ENCODE peak calls at places on chromosome 6, in four cellular contexts. One of them, this sample, is unnamed.

GRCh38 chr6:44593539-44593944 is 206.0 kb downstream of the CDC5L start:
- DNase-seq in astrocyte: peak; percentile 56
- DNase-seq in GM23248: peak; percentile 74
- DNase-seq in K562: peak; percentile 65
- DNase-seq in this sample: peak; percentile 51

GRCh38 chr6:153511896-153512496 is 380.9 kb upstream of the RGS17 start:
- DNase-seq in GM23248: peak; percentile 46
- DNase-seq in K562: peak; percentile 39
- DNase-seq in astrocyte: no peak
- DNase-seq in this sample: peak; percentile 35

GRCh38 chr6:16572943-16573342 is 188.3 kb downstream of the ATXN1 start:
- DNase-seq in GM23248: no peak
- DNase-seq in astrocyte: no peak
- DNase-seq in K562: no peak
- DNase-seq in this sample: no peak

GRCh38 chr6:155450194-155450593 is 5.4 kb downstream of the NOX3 start:
- DNase-seq in astrocyte: no peak
- DNase-seq in K562: no peak
- DNase-seq in GM23248: no peak
- DNase-seq in this sample: no peak

GRCh38 chr6:166697113-166697512 is 70.1 kb upstream of the RPS6KA2 start:
- DNase-seq in astrocyte: no peak
- DNase-seq in K562: no peak
- DNase-seq in GM23248: no peak
- DNase-seq in this sample: no peak

GRCh38 chr6:39791850-39792500 is at the start of gene DAAM2:
- DNase-seq in astrocyte: peak; percentile 35
- DNase-seq in GM23248: peak; percentile 79
- DNase-seq in K562: no peak
- DNase-seq in this sample: no peak

GRCh38 chr6:27772261-27773001 is 139.8 kb downstream of the OR2B2 start:
- DNase-seq in astrocyte: peak; percentile 75
- DNase-seq in K562: peak; percentile 83
- DNase-seq in GM23248: peak; percentile 95
- DNase-seq in this sample: peak; percentile 86

GRCh38 chr6:31907158-31907813 is 5.4 kb upstream of the ZBTB12 start:
- DNase-seq in astrocyte: peak; percentile 78
- DNase-seq in GM23248: peak; percentile 87
- DNase-seq in K562: no peak
- DNase-seq in this sample: peak; percentile 33

GRCh38 chr6:147947521-147947920 is 395.1 kb upstream of the SASH1 start:
- DNase-seq in astrocyte: peak; percentile 28
- DNase-seq in K562: no peak
- DNase-seq in GM23248: peak; percentile 9
- DNase-seq in this sample: peak; percentile 23

GRCh38 chr6:66962082-66962481 is 1255.1 kb upstream of the EYS start:
- DNase-seq in astrocyte: no peak
- DNase-seq in K562: no peak
- DNase-seq in GM23248: no peak
- DNase-seq in this sample: no peak

GRCh38 chr6:117265425-117266266 is at the start of gene VGLL2:
- DNase-seq in GM23248: peak; percentile 77
- DNase-seq in astrocyte: peak; percentile 25
- DNase-seq in K562: no peak
- DNase-seq in this sample: no peak

GRCh38 chr6:66328181-66328580 is 621.2 kb upstream of the EYS start:
- DNase-seq in K562: no peak
- DNase-seq in astrocyte: peak; percentile 18
- DNase-seq in GM23248: no peak
- DNase-seq in this sample: no peak

GRCh38 chr6:7311171-7311570 is 1.8 kb downstream of the SSR1 start:
- DNase-seq in astrocyte: no peak
- DNase-seq in GM23248: peak; percentile 32
- DNase-seq in K562: no peak
- DNase-seq in this sample: no peak

GRCh38 chr6:73225396-73225795 is at the start of gene KHDC1L:
- DNase-seq in astrocyte: no peak
- DNase-seq in K562: no peak
- DNase-seq in GM23248: no peak
- DNase-seq in this sample: no peak

GRCh38 chr6:15337584-15337981 is 91.7 kb downstream of the JARID2 start:
- DNase-seq in astrocyte: no peak
- DNase-seq in GM23248: no peak
- DNase-seq in K562: no peak
- DNase-seq in this sample: no peak

GRCh38 chr6:94680672-94681212 is 896.6 kb upstream of the MANEA start:
- DNase-seq in astrocyte: no peak
- DNase-seq in K562: no peak
- DNase-seq in GM23248: no peak
- DNase-seq in this sample: peak; percentile 20

GRCh38 chr6:169221264-169221663 is 32.4 kb downstream of the THBS2 start:
- DNase-seq in astrocyte: no peak
- DNase-seq in GM23248: no peak
- DNase-seq in K562: no peak
- DNase-seq in this sample: no peak

GRCh38 chr6:42766163-42766670 is 15.6 kb upstream of the BICRAL start:
- DNase-seq in GM23248: peak; percentile 88
- DNase-seq in astrocyte: peak; percentile 86
- DNase-seq in K562: no peak
- DNase-seq in this sample: peak; percentile 86

GRCh38 chr6:44096615-44097014 is 30.6 kb downstream of the MRPL14 start:
- DNase-seq in GM23248: peak; percentile 85
- DNase-seq in K562: peak; percentile 57
- DNase-seq in astrocyte: peak; percentile 37
- DNase-seq in this sample: peak; percentile 60

GRCh38 chr6:14743465-14744211 is 502.2 kb upstream of the JARID2 start:
- DNase-seq in K562: peak; percentile 83
- DNase-seq in GM23248: peak; percentile 99
- DNase-seq in astrocyte: peak; percentile 99
- DNase-seq in this sample: peak; percentile 99

GRCh38 chr6:162459985-162460384 is 267.6 kb downstream of the PRKN start:
- DNase-seq in K562: no peak
- DNase-seq in astrocyte: no peak
- DNase-seq in GM23248: no peak
- DNase-seq in this sample: no peak

GRCh38 chr6:13146429-13146828 is 181.9 kb downstream of the TBC1D7 start:
- DNase-seq in astrocyte: no peak
- DNase-seq in GM23248: no peak
- DNase-seq in K562: no peak
- DNase-seq in this sample: no peak

GRCh38 chr6:33126101-33126714 is 50.4 kb downstream of the HLA-DPB1 start:
- DNase-seq in GM23248: peak; percentile 81
- DNase-seq in astrocyte: no peak
- DNase-seq in K562: peak; percentile 78
- DNase-seq in this sample: peak; percentile 29

GRCh38 chr6:37004044-37004984 is 1.1 kb upstream of the FGD2 start:
- DNase-seq in astrocyte: no peak
- DNase-seq in GM23248: no peak
- DNase-seq in K562: no peak
- DNase-seq in this sample: no peak

GRCh38 chr6:163459536-163459935 is 45.0 kb downstream of the QKI start:
- DNase-seq in K562: no peak
- DNase-seq in astrocyte: peak; percentile 76
- DNase-seq in GM23248: no peak
- DNase-seq in this sample: no peak

GRCh38 chr6:13617066-13617465 is 1.9 kb downstream of the NOL7 start:
- DNase-seq in astrocyte: no peak
- DNase-seq in K562: no peak
- DNase-seq in GM23248: peak; percentile 7
- DNase-seq in this sample: no peak

GRCh38 chr6:111832833-111833418 is 40.3 kb downstream of the FYN start:
- DNase-seq in K562: no peak
- DNase-seq in astrocyte: no peak
- DNase-seq in GM23248: no peak
- DNase-seq in this sample: no peak

GRCh38 chr6:37819802-37820712 is 530 bp downstream of the ZFAND3 start:
- DNase-seq in GM23248: peak; percentile 86
- DNase-seq in astrocyte: peak; percentile 42
- DNase-seq in K562: peak; percentile 75
- DNase-seq in this sample: peak; percentile 85

GRCh38 chr6:9520417-9521151 is 894.3 kb downstream of the TFAP2A start:
- DNase-seq in K562: no peak
- DNase-seq in GM23248: peak; percentile 87
- DNase-seq in astrocyte: peak; percentile 91
- DNase-seq in this sample: peak; percentile 83

GRCh38 chr6:34103321-34103720 is 42.6 kb downstream of the GRM4 start:
- DNase-seq in GM23248: no peak
- DNase-seq in astrocyte: no peak
- DNase-seq in K562: peak; percentile 51
- DNase-seq in this sample: no peak

GRCh38 chr6:10800810-10801209 is 37.5 kb downstream of the MAK start:
- DNase-seq in GM23248: peak; percentile 43
- DNase-seq in K562: no peak
- DNase-seq in astrocyte: peak; percentile 28
- DNase-seq in this sample: peak; percentile 82

GRCh38 chr6:95249661-95250060 is 327.7 kb upstream of the MANEA start:
- DNase-seq in K562: no peak
- DNase-seq in GM23248: no peak
- DNase-seq in astrocyte: no peak
- DNase-seq in this sample: no peak

DNA sequence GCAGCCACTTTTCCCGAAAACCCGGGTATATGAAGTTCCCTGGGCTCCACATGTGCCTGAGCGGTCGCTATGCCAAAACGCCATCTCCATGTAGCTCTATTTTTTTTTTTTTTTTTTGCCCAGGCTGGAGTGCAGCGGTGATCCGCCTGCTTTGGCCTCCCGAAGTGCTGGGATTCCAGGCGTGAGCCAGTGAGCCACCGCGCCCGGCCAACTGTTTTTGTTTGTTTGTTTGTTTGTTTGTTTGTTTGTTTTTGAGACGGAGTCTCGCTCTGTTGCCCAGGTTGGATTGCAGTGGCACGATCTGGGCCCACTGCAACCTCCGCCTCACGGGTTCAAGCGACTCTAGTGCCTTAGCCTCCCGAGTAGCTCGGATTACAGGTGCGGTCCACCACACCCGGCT is 237.5 kb upstream of the IRAK1BP1 start:
- DNase-seq in GM23248: no peak
- DNase-seq in K562: no peak
- DNase-seq in astrocyte: no peak
- DNase-seq in this sample: no peak
- H3K4me3 ChIP-seq in GM23248: peak overlapping the region; percentile 75
- H3K4me3 ChIP-seq in K562: no peak overlapping the region
- H3K4me3 ChIP-seq in astrocyte: no peak overlapping the region
- H3K4me3 ChIP-seq in this sample: peak overlapping the region; percentile 42

GRCh38 chr6:52394251-52394666 is 25.9 kb upstream of the EFHC1 start:
- DNase-seq in GM23248: no peak
- DNase-seq in K562: no peak
- DNase-seq in astrocyte: no peak
- DNase-seq in this sample: no peak
- H3K4me3 ChIP-seq in GM23248: no peak overlapping the region
- H3K4me3 ChIP-seq in K562: no peak overlapping the region
- H3K4me3 ChIP-seq in astrocyte: no peak overlapping the region
- H3K4me3 ChIP-seq in this sample: no peak overlapping the region

DNA sequence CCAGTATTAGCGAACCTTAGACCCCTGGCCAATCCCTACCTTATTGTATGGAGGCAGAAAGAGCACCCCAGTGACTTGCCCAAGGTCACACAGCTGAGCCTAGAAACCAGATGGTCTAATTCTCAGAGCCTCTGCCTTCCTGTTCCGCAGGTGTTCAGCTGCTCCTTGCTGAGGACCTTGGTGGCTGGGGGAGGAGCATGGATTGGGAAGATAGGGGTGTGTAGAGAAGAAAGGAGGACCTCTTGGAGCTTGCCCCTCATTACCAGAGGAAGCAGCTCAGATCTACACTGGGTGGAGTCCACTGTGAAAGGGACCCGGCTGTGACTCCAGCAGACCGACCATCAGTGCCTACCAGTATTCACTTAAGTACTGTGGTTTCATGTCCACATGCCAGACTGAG is 15.2 kb downstream of the FOXP4 start:
- DNase-seq in GM23248: no peak
- DNase-seq in K562: peak; percentile 33
- DNase-seq in astrocyte: no peak
- DNase-seq in this sample: no peak
- H3K4me3 ChIP-seq in GM23248: no peak overlapping the region
- H3K4me3 ChIP-seq in K562: no peak overlapping the region
- H3K4me3 ChIP-seq in astrocyte: no peak overlapping the region
- H3K4me3 ChIP-seq in this sample: no peak overlapping the region

GRCh38 chr6:2942916-2943563 is 28.3 kb downstream of the SERPINB6 start:
- DNase-seq in astrocyte: no peak
- DNase-seq in GM23248: no peak
- DNase-seq in K562: no peak
- DNase-seq in this sample: no peak
- H3K4me3 ChIP-seq in astrocyte: no peak overlapping the region
- H3K4me3 ChIP-seq in GM23248: no peak overlapping the region
- H3K4me3 ChIP-seq in K562: no peak overlapping the region
- H3K4me3 ChIP-seq in this sample: no peak overlapping the region

DNA sequence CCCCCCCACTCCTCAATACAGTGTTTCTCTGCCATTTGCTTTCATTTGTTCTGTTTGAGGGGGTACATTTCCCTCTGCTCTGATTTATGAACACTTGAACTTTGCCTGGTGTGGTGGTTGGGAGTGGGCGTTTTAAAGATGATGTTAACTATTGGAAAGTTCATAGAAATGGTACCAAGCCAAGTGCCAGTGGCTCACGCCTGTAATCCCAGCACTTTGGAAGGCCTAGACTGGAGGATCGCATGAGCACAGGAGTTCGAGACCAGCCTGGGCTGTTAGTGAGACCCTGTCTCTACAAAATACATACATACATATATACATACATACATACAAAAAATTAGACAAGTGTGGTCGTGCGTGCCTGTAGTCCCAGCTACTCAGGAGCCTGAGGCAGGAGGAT is 1.1 kb downstream of the RAB32 start:
- DNase-seq in GM23248: peak; percentile 56
- DNase-seq in K562: no peak
- DNase-seq in astrocyte: peak; percentile 59
- DNase-seq in this sample: no peak
- H3K4me3 ChIP-seq in GM23248: peak overlapping the region; percentile 84
- H3K4me3 ChIP-seq in K562: no peak overlapping the region
- H3K4me3 ChIP-seq in astrocyte: peak overlapping the region; percentile 85
- H3K4me3 ChIP-seq in this sample: peak overlapping the region; percentile 45

DNA sequence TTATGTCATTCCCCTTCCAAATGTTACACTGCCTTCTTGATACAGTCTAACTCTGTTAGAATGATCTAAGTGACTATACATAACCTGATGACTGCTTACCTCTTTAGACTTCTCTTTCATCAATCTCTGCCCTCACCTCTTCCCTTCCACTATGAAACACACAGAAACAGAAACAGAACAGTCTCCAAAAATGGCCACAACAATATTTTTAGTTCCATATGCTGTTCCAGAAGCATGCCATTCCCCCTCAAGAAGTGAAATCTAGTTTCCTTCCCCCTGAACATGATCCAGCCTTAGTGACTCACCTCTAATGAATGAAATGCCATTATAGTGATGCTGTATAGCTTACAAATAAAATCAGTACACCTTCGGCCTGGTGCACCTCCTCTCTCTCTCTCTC is 229.3 kb upstream of the TENT5A start:
- DNase-seq in astrocyte: peak; percentile 85
- DNase-seq in K562: no peak
- DNase-seq in GM23248: peak; percentile 76
- DNase-seq in this sample: peak; percentile 84
- H3K4me3 ChIP-seq in astrocyte: no peak overlapping the region
- H3K4me3 ChIP-seq in K562: no peak overlapping the region
- H3K4me3 ChIP-seq in GM23248: peak overlapping the region; percentile 53
- H3K4me3 ChIP-seq in this sample: no peak overlapping the region